ENCODE peak calls at places on chromosomes 4 and X, in four cellular contexts. One of them, this sample, is unnamed.

GRCh38 chrX:1551959-1552546 is 15.1 kb upstream of the P2RY8 start:
- DNase-seq in stomach: no peak
- DNase-seq in heart left ventricle: no peak
- DNase-seq in lower lobe of right lung: no peak
- DNase-seq in this sample: no peak

GRCh38 chrX:26851981-26852380 is 611.2 kb downstream of the PPP4R3C start:
- DNase-seq in stomach: no peak
- DNase-seq in lower lobe of right lung: no peak
- DNase-seq in heart left ventricle: no peak
- DNase-seq in this sample: no peak

GRCh38 chr4:79650794-79651431 is 242.9 kb upstream of the GK2 start:
- DNase-seq in stomach: no peak
- DNase-seq in lower lobe of right lung: no peak
- DNase-seq in heart left ventricle: no peak
- DNase-seq in this sample: no peak

GRCh38 chrX:16718824-16719333 is 533 bp upstream of the SYAP1 start:
- DNase-seq in stomach: no peak
- DNase-seq in lower lobe of right lung: no peak
- DNase-seq in heart left ventricle: no peak
- DNase-seq in this sample: no peak

GRCh38 chr4:92122911-92123310 is 180.9 kb upstream of the GRID2 start:
- DNase-seq in stomach: no peak
- DNase-seq in lower lobe of right lung: no peak
- DNase-seq in heart left ventricle: no peak
- DNase-seq in this sample: no peak

GRCh38 chr4:55397024-55397520 is 1.3 kb downstream of the TMEM165 start:
- DNase-seq in lower lobe of right lung: no peak
- DNase-seq in stomach: no peak
- DNase-seq in heart left ventricle: peak
- DNase-seq in this sample: no peak

GRCh38 chr4:111652206-111652605 is 493.0 kb upstream of the FAM241A start:
- DNase-seq in lower lobe of right lung: no peak
- DNase-seq in stomach: no peak
- DNase-seq in heart left ventricle: no peak
- DNase-seq in this sample: no peak

GRCh38 chr4:14856076-14856926 is 146.0 kb upstream of the CPEB2 start:
- DNase-seq in lower lobe of right lung: peak
- DNase-seq in heart left ventricle: peak
- DNase-seq in stomach: peak
- DNase-seq in this sample: no peak

GRCh38 chrX:82734140-82734539 is 774.0 kb upstream of the POU3F4 start:
- DNase-seq in stomach: no peak
- DNase-seq in lower lobe of right lung: no peak
- DNase-seq in heart left ventricle: no peak
- DNase-seq in this sample: no peak

GRCh38 chr4:108559911-108560310 is 60.5 kb upstream of the RPL34 start:
- DNase-seq in stomach: no peak
- DNase-seq in heart left ventricle: no peak
- DNase-seq in lower lobe of right lung: no peak
- DNase-seq in this sample: no peak

GRCh38 chr4:56626963-56627362 is 54.1 kb downstream of the HOPX start:
- DNase-seq in stomach: peak
- DNase-seq in lower lobe of right lung: no peak
- DNase-seq in heart left ventricle: no peak
- DNase-seq in this sample: no peak

GRCh38 chrX:24150051-24150790 is 692 bp downstream of the ZFX start:
- DNase-seq in stomach: peak
- DNase-seq in lower lobe of right lung: peak
- DNase-seq in heart left ventricle: peak
- DNase-seq in this sample: peak

GRCh38 chr4:140151700-140152014 is 2.3 kb downstream of the MAML3 start:
- DNase-seq in lower lobe of right lung: peak
- DNase-seq in stomach: peak
- DNase-seq in heart left ventricle: peak
- DNase-seq in this sample: peak

GRCh38 chrX:69493193-69493592 is 10.9 kb upstream of the NALF2 start:
- DNase-seq in stomach: peak
- DNase-seq in heart left ventricle: no peak
- DNase-seq in lower lobe of right lung: no peak
- DNase-seq in this sample: no peak

GRCh38 chr4:87574996-87575395 is 33.3 kb upstream of the DSPP start:
- DNase-seq in stomach: no peak
- DNase-seq in lower lobe of right lung: no peak
- DNase-seq in heart left ventricle: no peak
- DNase-seq in this sample: no peak

GRCh38 chrX:39974228-39974627 is 123.5 kb downstream of the BCOR start:
- DNase-seq in lower lobe of right lung: no peak
- DNase-seq in heart left ventricle: no peak
- DNase-seq in stomach: no peak
- DNase-seq in this sample: no peak

GRCh38 chrX:57366430-57366829 is 79.9 kb downstream of the FAAH2 start:
- DNase-seq in heart left ventricle: no peak
- DNase-seq in stomach: no peak
- DNase-seq in lower lobe of right lung: no peak
- DNase-seq in this sample: no peak

DNA sequence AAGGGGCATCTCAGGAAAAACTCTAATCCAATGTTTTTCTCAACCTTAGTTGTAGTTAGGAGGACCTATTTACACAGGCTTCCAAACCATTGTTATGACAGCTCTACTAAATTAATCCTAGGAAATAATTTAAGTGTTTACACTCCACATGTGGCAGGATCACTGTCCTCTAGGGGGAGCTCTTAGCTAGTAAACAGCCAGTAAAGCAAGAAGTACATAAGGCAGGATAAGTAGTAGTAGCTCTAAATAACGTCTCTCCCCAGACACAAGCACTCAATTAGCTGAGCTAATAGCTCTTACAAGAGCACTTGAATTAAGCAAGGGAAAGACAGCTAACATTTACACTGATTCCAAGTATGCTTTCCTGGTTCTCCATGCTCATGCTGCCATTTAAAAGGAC is 37.3 kb downstream of the NUDT11 start:
- DNase-seq in heart left ventricle: no peak
- DNase-seq in stomach: no peak
- DNase-seq in lower lobe of right lung: no peak
- DNase-seq in this sample: no peak
- TF ChIP-seq CTCF in heart left ventricle: no peak
- TF ChIP-seq CTCF in stomach: no peak
- TF ChIP-seq CTCF in lower lobe of right lung: peak
- TF ChIP-seq CTCF in this sample: no peak

DNA sequence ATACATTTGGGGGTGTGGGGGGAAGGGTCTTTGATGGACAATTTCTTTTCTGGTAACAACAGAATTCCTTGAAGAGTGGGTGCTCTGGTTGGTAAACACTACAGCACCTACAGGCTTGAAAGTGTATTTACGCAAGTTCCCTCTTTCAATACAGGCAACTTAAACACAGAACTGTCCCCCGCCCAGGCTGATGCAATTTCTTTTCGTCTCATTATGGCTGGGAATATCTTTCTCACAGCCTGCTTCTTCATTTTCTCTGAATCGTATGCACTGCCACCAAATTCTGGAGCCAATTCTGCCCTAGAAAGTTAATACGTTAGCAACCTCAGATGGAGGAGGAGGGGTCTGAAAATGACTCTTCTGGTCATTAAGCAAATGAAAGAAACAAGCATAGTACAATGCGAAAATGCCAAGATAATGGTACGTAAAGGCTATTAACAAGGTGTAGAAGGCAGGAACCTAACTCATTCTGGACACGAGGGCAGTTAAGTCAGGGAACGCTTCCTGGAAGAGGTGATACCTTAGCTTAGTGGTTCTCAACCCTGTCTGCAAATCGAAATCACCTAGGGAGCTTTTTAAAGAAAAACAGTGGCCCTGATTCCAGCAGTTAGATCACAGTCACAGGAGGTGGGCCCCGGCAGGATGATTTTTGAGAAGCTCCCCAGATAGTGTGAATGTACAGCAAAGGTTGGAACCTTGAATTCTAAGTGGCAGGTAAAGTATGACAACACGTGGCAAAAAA is 1.0 kb downstream of the AGA start:
- DNase-seq in heart left ventricle: no peak
- DNase-seq in stomach: no peak
- DNase-seq in lower lobe of right lung: peak
- DNase-seq in this sample: no peak
- TF ChIP-seq CTCF in heart left ventricle: no peak
- TF ChIP-seq CTCF in stomach: no peak
- TF ChIP-seq CTCF in lower lobe of right lung: peak
- TF ChIP-seq CTCF in this sample: no peak

GRCh38 chr4:103753868-103754653 is 34.3 kb upstream of the TACR3 start:
- DNase-seq in lower lobe of right lung: no peak
- DNase-seq in heart left ventricle: no peak
- DNase-seq in stomach: no peak
- DNase-seq in this sample: no peak
- TF ChIP-seq CTCF in lower lobe of right lung: no peak
- TF ChIP-seq CTCF in heart left ventricle: no peak
- TF ChIP-seq CTCF in stomach: no peak
- TF ChIP-seq CTCF in this sample: no peak

GRCh38 chrX:9724711-9725110 is 40.9 kb downstream of the GPR143 start:
- DNase-seq in heart left ventricle: no peak
- DNase-seq in stomach: no peak
- DNase-seq in lower lobe of right lung: no peak
- DNase-seq in this sample: no peak
- TF ChIP-seq CTCF in heart left ventricle: no peak
- TF ChIP-seq CTCF in stomach: no peak
- TF ChIP-seq CTCF in lower lobe of right lung: no peak
- TF ChIP-seq CTCF in this sample: no peak

GRCh38 chr4:124515591-124515990 is 196.9 kb downstream of the ANKRD50 start:
- DNase-seq in stomach: no peak
- DNase-seq in heart left ventricle: no peak
- DNase-seq in lower lobe of right lung: no peak
- DNase-seq in this sample: no peak
- TF ChIP-seq CTCF in stomach: no peak
- TF ChIP-seq CTCF in heart left ventricle: no peak
- TF ChIP-seq CTCF in lower lobe of right lung: no peak
- TF ChIP-seq CTCF in this sample: no peak

GRCh38 chrX:30865612-30866011 is 23.4 kb downstream of the TAB3 start:
- DNase-seq in lower lobe of right lung: no peak
- DNase-seq in stomach: no peak
- DNase-seq in heart left ventricle: no peak
- DNase-seq in this sample: no peak
- TF ChIP-seq CTCF in lower lobe of right lung: no peak
- TF ChIP-seq CTCF in stomach: no peak
- TF ChIP-seq CTCF in heart left ventricle: no peak
- TF ChIP-seq CTCF in this sample: no peak

GRCh38 chrX:38806875-38807601 is 5.8 kb downstream of the MID1IP1 start:
- DNase-seq in stomach: no peak
- DNase-seq in lower lobe of right lung: no peak
- DNase-seq in heart left ventricle: no peak
- DNase-seq in this sample: no peak

GRCh38 chrX:38804481-38805293 is 3.4 kb downstream of the MID1IP1 start:
- DNase-seq in lower lobe of right lung: peak
- DNase-seq in stomach: peak
- DNase-seq in heart left ventricle: peak
- DNase-seq in this sample: peak

GRCh38 chrX:38806054-38806389 is 4.8 kb downstream of the MID1IP1 start:
- DNase-seq in lower lobe of right lung: no peak
- DNase-seq in heart left ventricle: peak
- DNase-seq in stomach: no peak
- DNase-seq in this sample: no peak

GRCh38 chrX:38803609-38804480 is 2.6 kb downstream of the MID1IP1 start:
- DNase-seq in stomach: peak
- DNase-seq in heart left ventricle: peak
- DNase-seq in lower lobe of right lung: peak
- DNase-seq in this sample: peak

DNA sequence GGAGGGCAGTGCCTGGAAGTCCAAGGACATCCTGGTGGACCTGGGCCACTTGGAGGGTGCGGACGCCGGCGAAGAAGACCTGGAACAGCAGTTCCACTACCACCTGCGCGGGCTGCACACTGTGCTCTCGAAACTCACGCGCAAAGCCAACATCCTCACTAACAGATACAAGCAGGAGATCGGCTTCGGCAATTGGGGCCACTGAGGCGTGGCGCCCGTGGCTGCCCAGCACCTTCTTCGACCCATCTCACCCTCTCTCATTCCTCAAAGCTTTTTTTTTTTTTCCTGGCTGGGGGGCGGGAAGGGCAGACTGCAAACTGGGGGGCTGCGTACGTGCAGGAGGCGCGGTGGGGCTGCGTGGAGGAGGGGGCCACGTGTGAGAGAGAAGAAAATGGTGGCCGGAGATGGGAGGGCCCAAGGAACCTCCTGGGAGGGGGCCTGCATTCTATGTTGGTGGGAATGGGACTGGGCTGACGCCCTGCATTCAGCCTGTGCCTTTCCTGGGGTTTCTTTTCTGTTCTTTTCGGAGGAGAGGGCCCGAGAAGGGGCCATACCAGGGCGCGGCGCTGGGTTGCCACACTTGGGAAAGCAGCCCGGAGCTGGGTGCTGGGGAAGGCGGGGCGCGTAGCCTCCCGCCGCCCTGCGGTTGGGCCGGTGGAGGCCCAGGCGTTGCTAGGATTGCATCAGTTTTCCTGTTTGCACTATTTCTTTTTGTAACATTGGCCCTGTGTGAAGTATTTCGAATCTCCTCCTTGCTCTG is 4.2 kb downstream of the MID1IP1 start:
- DNase-seq in heart left ventricle: peak
- DNase-seq in lower lobe of right lung: peak
- DNase-seq in stomach: peak
- DNase-seq in this sample: peak
- TF ChIP-seq CTCF in heart left ventricle: no peak
- TF ChIP-seq CTCF in lower lobe of right lung: no peak
- TF ChIP-seq CTCF in stomach: no peak
- TF ChIP-seq CTCF in this sample: no peak

This sample was measured in natural killer cell.